ENCODE peak calls at places on chromosome 11, in seven cellular contexts. E, C, S, B, N, F and K are unnamed samples.

GRCh38 chr11:130551388-130551787 is 102.9 kb downstream of the ADAMTS15 start:
- DNase-seq in E (no peak), C (no peak), S (no peak), B (no peak), N (no peak), F (no peak), K (no peak)

GRCh38 chr11:88352139-88352538 is 14.6 kb upstream of the CTSC start:
- DNase-seq in E (no peak), C (peak), S (no peak), B (no peak), N (no peak), F (no peak), K (no peak)

GRCh38 chr11:67113231-67113721 is 5.8 kb upstream of the KDM2A start:
- DNase-seq in E (no peak), C (no peak), S (no peak), B (no peak), N (no peak), F (no peak), K (no peak)

GRCh38 chr11:94067010-94067409 is 45.9 kb downstream of the HEPHL1 start:
- DNase-seq in E (no peak), C (peak), S (no peak), B (no peak), N (no peak), F (no peak), K (no peak)

GRCh38 chr11:69360606-69361005 is 66.7 kb downstream of the MYEOV start:
- DNase-seq in E (no peak), C (no peak), S (no peak), B (peak), N (no peak), F (no peak), K (no peak)

GRCh38 chr11:63764712-63765631 is 3.6 kb downstream of the ZFTA start:
- DNase-seq in E (peak), C (no peak), S (peak), B (peak), N (peak), F (no peak), K (peak)

GRCh38 chr11:97963528-97964331 is 1057.0 kb upstream of the CNTN5 start:
- DNase-seq in E (no peak), C (peak), S (no peak), B (no peak), N (no peak), F (no peak), K (no peak)

GRCh38 chr11:132126973-132127900 is 756.8 kb downstream of the NTM start:
- DNase-seq in E (no peak), C (peak), S (peak), B (no peak), N (peak), F (peak), K (no peak)

GRCh38 chr11:67120881-67121710 is 2.0 kb downstream of the KDM2A start:
- DNase-seq in E (no peak), C (peak), S (no peak), B (no peak), N (no peak), F (no peak), K (no peak)

GRCh38 chr11:116651757-116652237 is 121.0 kb downstream of the BUD13 start:
- DNase-seq in E (no peak), C (no peak), S (no peak), B (no peak), N (no peak), F (no peak), K (no peak)

GRCh38 chr11:114285599-114285998 is 10.6 kb upstream of the NNMT start:
- DNase-seq in E (no peak), C (peak), S (no peak), B (no peak), N (no peak), F (no peak), K (no peak)

GRCh38 chr11:120108154-120108784 is 29.6 kb downstream of the TRIM29 start:
- DNase-seq in E (peak), C (peak), S (peak), B (peak), N (peak), F (peak), K (no peak)

GRCh38 chr11:120104041-120104440 is 33.9 kb downstream of the TRIM29 start:
- DNase-seq in E (no peak), C (no peak), S (no peak), B (no peak), N (no peak), F (no peak), K (no peak)

GRCh38 chr11:120102862-120103118 is 35.1 kb downstream of the TRIM29 start:
- DNase-seq in E (no peak), C (no peak), S (no peak), B (no peak), N (peak), F (no peak), K (no peak)

GRCh38 chr11:120106354-120106753 is 31.6 kb downstream of the TRIM29 start:
- DNase-seq in E (no peak), C (no peak), S (no peak), B (no peak), N (no peak), F (no peak), K (no peak)

DNA sequence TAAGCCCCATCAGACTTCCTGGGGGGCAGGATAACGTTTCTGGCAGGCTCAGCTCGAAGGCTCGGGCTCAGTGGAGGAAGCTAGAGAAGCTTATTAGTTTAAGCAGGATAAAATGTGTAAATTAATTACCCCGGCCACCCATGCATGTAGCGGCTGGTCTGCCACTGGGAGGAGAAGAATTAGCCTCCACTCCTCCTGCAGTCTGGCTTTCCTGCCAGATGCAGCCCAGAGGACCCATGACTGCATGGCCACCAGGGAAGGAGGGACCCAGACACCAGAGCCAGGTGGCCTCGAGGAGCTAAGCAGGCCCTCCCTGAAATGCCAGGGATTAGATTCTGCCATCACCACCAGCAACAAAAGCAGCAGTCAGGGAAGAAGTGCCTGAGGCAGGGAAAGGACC is 32.3 kb downstream of the TRIM29 start:
- DNase-seq in E (no peak), C (no peak), S (no peak), B (no peak), N (no peak), F (no peak), K (no peak)
- TF ChIP-seq CTCF in E (no peak), C (no peak), S (no peak), B (no peak), N (no peak), F (no peak), K (no peak)

DNA sequence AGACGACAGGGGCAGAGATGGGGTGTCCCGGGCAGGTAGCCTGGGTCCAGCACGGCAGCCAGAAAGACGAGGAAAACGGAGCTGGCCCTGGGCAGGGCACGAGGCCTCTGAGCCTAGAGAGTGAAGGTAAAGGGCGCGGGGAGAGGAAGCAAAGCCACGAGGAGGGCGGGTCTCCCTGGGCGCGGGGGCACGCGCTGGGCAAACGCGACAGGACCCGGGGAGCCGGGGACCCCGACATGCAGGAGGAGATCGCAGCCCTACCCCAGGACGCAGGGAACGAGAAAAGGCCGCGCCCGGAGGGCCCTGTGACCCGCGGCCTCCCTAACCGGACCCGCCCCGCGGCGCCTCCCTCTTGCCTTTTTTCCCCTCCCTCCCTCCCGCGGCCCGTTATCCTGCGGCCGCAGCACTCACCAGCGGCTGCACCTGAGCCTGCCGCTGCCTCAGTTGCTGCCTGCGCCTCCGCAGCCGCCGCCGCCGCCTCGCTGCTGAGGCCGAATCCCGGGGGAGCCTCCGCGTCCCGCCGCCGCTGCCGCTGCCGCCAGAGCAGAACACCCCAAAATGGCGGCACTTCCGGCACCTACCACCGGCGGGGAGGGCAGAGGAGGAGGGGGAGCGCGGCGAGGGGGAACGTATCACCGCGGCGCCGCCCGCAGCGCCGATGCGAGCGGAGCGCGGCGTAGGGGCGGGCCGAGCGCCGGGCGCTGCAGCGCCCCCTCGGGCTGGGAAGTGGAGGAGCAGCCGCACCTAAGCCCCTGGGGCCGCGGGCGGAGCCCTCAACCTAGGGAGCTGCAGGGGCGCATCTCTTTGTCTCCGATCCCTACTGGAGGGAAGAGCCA is at the start of gene CELF1:
- DNase-seq in E (peak), C (peak), S (peak), B (peak), N (peak), F (peak), K (peak)
- H3K27ac ChIP-seq in E (peak), C (peak), S (peak), B (peak), N (peak), F (peak), K (peak)

GRCh38 chr11:47348859-47349258 is 3.6 kb downstream of the MYBPC3 start:
- DNase-seq in E (no peak), C (no peak), S (no peak), B (no peak), N (peak), F (no peak), K (no peak)
- TF ChIP-seq CTCF in E (no peak), C (peak), S (no peak), B (peak), N (peak), F (no peak), K (no peak)

DNA sequence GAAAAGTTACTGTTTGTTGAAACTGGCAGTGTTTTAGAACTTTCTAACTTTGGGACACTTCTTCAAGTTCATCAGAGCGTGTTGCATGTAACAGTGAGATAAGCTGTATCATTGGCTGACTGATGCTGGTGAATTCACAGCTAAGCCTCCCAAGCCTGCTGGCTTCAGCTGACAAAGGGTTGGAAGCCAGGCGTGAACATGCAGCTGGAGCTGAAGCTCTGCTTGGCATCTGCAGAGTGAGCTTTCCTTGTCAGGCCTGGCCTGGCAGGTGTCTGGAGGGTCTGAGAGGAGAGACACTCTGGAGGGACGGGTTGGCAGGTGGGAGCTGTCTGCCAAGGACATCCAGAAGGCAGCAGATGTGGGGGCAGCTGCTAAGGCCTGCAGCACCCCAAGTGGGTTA is 1.5 kb downstream of the AMPD3 start:
- DNase-seq in E (no peak), C (no peak), S (no peak), B (no peak), N (peak), F (no peak), K (no peak)
- H3K27ac ChIP-seq in E (no peak), C (peak), S (peak), B (peak), N (no peak), F (peak), K (peak)

DNA sequence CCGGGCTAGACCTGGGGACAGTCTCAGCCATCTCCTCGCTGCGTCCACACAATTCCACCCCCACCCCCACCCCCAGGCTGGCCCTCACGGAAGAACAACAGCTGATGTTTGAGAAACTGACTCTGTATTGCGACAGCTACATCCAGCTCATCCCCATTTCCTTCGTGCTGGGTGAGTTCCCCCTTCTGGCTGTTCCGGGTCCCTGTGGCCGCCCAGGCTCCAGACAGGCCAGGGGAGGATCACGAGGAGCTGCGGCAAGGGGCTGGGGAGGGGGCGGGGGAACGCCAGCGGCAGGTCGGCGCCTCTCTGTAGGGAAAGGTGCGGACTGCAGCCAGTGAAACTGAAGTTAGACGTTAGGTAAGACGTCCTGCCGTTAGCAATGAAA is 4.9 kb downstream of the BEST1 start:
- DNase-seq in E (peak), C (peak), S (peak), B (no peak), N (peak), F (no peak), K (no peak)
- TF ChIP-seq CTCF in E (peak), C (no peak), S (no peak), B (no peak), N (no peak), F (peak), K (peak)

GRCh38 chr11:57772562-57772961 is 11.0 kb downstream of the CTNND1 start:
- DNase-seq in E (no peak), C (peak), S (no peak), B (no peak), N (no peak), F (no peak), K (no peak)
- H3K27ac ChIP-seq in E (no peak), C (no peak), S (no peak), B (no peak), N (no peak), F (no peak), K (peak)

GRCh38 chr11:16613401-16614381 is 124.8 kb upstream of the C11orf58 start:
- DNase-seq in E (peak), C (peak), S (peak), B (peak), N (peak), F (peak), K (peak)
- TF ChIP-seq CTCF in E (peak), C (peak), S (peak), B (peak), N (peak), F (peak), K (peak)

GRCh38 chr11:73971175-73971719 is 11.4 kb downstream of the UCP2 start:
- DNase-seq in E (no peak), C (no peak), S (no peak), B (no peak), N (no peak), F (no peak), K (no peak)
- H3K27ac ChIP-seq in E (no peak), C (no peak), S (no peak), B (no peak), N (no peak), F (no peak), K (no peak)

DNA sequence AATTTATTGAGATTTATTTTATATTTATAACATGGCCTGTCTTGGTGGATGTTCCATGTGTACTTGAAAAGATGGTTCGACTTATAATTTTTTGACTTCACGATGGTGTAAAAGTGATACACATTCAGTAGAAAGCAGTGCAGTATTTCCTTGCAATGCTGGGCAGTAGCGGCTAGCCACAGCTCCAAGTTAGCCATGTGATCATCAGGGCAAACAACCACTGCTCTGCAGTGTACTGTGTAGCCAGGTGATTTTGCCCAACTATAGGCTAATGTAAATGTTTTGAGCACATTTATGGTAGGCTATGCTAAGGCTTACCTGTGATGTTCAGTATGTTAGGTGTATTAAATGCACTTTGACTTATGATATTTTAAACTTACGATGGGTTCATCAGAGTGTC is 52.4 kb downstream of the PDHX start:
- DNase-seq in E (no peak), C (no peak), S (no peak), B (no peak), N (no peak), F (no peak), K (no peak)
- TF ChIP-seq CTCF in E (no peak), C (no peak), S (no peak), B (no peak), N (no peak), F (no peak), K (no peak)

GRCh38 chr11:57312511-57313021 is 12.2 kb downstream of the TNKS1BP1 start:
- DNase-seq in E (no peak), C (no peak), S (no peak), B (peak), N (no peak), F (no peak), K (no peak)

GRCh38 chr11:57314221-57314973 is 10.4 kb downstream of the TNKS1BP1 start:
- DNase-seq in E (no peak), C (no peak), S (no peak), B (peak), N (no peak), F (no peak), K (no peak)

GRCh38 chr11:57313071-57313787 is 11.5 kb downstream of the TNKS1BP1 start:
- DNase-seq in E (no peak), C (no peak), S (no peak), B (peak), N (no peak), F (no peak), K (no peak)

GRCh38 chr11:57315491-57315890 is 9.3 kb downstream of the TNKS1BP1 start:
- DNase-seq in E (peak), C (no peak), S (no peak), B (peak), N (no peak), F (no peak), K (no peak)

GRCh38 chr11:57313788-57314135 is 11.0 kb downstream of the TNKS1BP1 start:
- DNase-seq in E (no peak), C (no peak), S (no peak), B (no peak), N (no peak), F (no peak), K (no peak)
- H3K27ac ChIP-seq in E (no peak), C (no peak), S (no peak), B (no peak), N (no peak), F (no peak), K (no peak)